ENCODE peak calls at places on chromosome 17, in six cellular contexts. G, N, Q, L, R and Y are unnamed samples.

GRCh38 chr17:83151442-83152220 is 72.2 kb downstream of the METRNL start:
- DNase-seq in G (no peak), N (peak), Q (no peak), L (no peak), R (no peak), Y (peak)

GRCh38 chr17:52181842-52182241 is 23.3 kb upstream of the CA10 start:
- DNase-seq in G (no peak), N (no peak), Q (no peak), L (no peak), R (no peak), Y (no peak)

GRCh38 chr17:82333279-82334171 is at the start of gene SECTM1:
- DNase-seq in G (no peak), N (peak), Q (no peak), L (peak), R (peak), Y (no peak)

GRCh38 chr17:20203761-20204263 is 194.7 kb downstream of the SPECC1 start:
- DNase-seq in G (no peak), N (peak), Q (no peak), L (no peak), R (no peak), Y (no peak)

GRCh38 chr17:37137070-37137610 is 188.4 kb downstream of the AATF start:
- DNase-seq in G (no peak), N (no peak), Q (no peak), L (no peak), R (no peak), Y (no peak)

GRCh38 chr17:68576811-68577551 is 24.2 kb downstream of the FAM20A start:
- DNase-seq in G (no peak), N (no peak), Q (no peak), L (no peak), R (peak), Y (peak)

GRCh38 chr17:509316-509715 is 156.7 kb upstream of the RPH3AL start:
- DNase-seq in G (no peak), N (no peak), Q (no peak), L (no peak), R (no peak), Y (no peak)

GRCh38 chr17:7969434-7969833 is 33.0 kb upstream of the GUCY2D start:
- DNase-seq in G (no peak), N (no peak), Q (no peak), L (no peak), R (no peak), Y (no peak)

GRCh38 chr17:34892864-34893263 is 68.4 kb downstream of the CCT6B start:
- DNase-seq in G (peak), N (no peak), Q (no peak), L (no peak), R (no peak), Y (no peak)

GRCh38 chr17:65228734-65229390 is 91.7 kb downstream of the RGS9 start:
- DNase-seq in G (no peak), N (peak), Q (no peak), L (no peak), R (peak), Y (peak)

GRCh38 chr17:9951803-9952202 is 46.7 kb upstream of the RCVRN start:
- DNase-seq in G (no peak), N (no peak), Q (no peak), L (no peak), R (no peak), Y (no peak)

GRCh38 chr17:80694992-80695912 is 150.6 kb downstream of the RPTOR start:
- DNase-seq in G (no peak), N (peak), Q (no peak), L (no peak), R (no peak), Y (no peak)

GRCh38 chr17:80227666-80228065 is 7.4 kb downstream of the SLC26A11 start:
- DNase-seq in G (no peak), N (no peak), Q (no peak), L (no peak), R (no peak), Y (no peak)

GRCh38 chr17:43456661-43457361 is 27.0 kb upstream of the DHX8 start:
- DNase-seq in G (no peak), N (peak), Q (no peak), L (no peak), R (no peak), Y (no peak)

GRCh38 chr17:39145143-39145542 is 6.3 kb downstream of the PLXDC1 start:
- DNase-seq in G (no peak), N (no peak), Q (no peak), L (no peak), R (no peak), Y (no peak)

GRCh38 chr17:40130352-40131042 is 8.7 kb downstream of the MSL1 start:
- DNase-seq in G (no peak), N (no peak), Q (no peak), L (no peak), R (no peak), Y (no peak)

GRCh38 chr17:28720247-28720996 is 637 bp downstream of the RPL23A start:
- DNase-seq in G (no peak), N (no peak), Q (no peak), L (no peak), R (no peak), Y (no peak)

GRCh38 chr17:33725675-33726271 is 432.7 kb upstream of the ASIC2 start:
- DNase-seq in G (peak), N (peak), Q (no peak), L (no peak), R (no peak), Y (no peak)

GRCh38 chr17:28938552-28938951 is 12.8 kb downstream of the PHF12 start:
- DNase-seq in G (no peak), N (no peak), Q (no peak), L (no peak), R (no peak), Y (no peak)

GRCh38 chr17:80959330-80960036 is 32.2 kb upstream of the CHMP6 start:
- DNase-seq in G (no peak), N (peak), Q (peak), L (no peak), R (peak), Y (peak)

GRCh38 chr17:80501739-80502577 is 25.6 kb upstream of the NPTX1 start:
- DNase-seq in G (no peak), N (peak), Q (no peak), L (no peak), R (peak), Y (no peak)

GRCh38 chr17:31654936-31655335 is 204.1 kb downstream of the COPRS start:
- DNase-seq in G (no peak), N (no peak), Q (no peak), L (no peak), R (peak), Y (no peak)

GRCh38 chr17:82973456-82974135 is 105.8 kb upstream of the METRNL start:
- DNase-seq in G (no peak), N (no peak), Q (no peak), L (peak), R (no peak), Y (no peak)

GRCh38 chr17:1998426-1998784 is 26.7 kb downstream of the RTN4RL1 start:
- DNase-seq in G (no peak), N (no peak), Q (no peak), L (no peak), R (no peak), Y (no peak)

GRCh38 chr17:29060475-29060874 is 17.5 kb downstream of the PIPOX start:
- DNase-seq in G (no peak), N (no peak), Q (no peak), L (no peak), R (no peak), Y (no peak)

GRCh38 chr17:51510940-51511339 is 250.6 kb downstream of the UTP18 start:
- DNase-seq in G (no peak), N (no peak), Q (no peak), L (no peak), R (no peak), Y (no peak)

GRCh38 chr17:44556854-44557606 is at the start of gene FZD2:
- DNase-seq in G (peak), N (peak), Q (peak), L (peak), R (peak), Y (peak)

GRCh38 chr17:43927101-43927935 is 15.0 kb downstream of the PPY start:
- DNase-seq in G (no peak), N (no peak), Q (no peak), L (no peak), R (no peak), Y (no peak)

GRCh38 chr17:14559720-14560119 is 258.8 kb downstream of the HS3ST3B1 start:
- DNase-seq in G (no peak), N (no peak), Q (no peak), L (no peak), R (no peak), Y (no peak)

GRCh38 chr17:682150-682549 is 32.5 kb downstream of the VPS53 start:
- DNase-seq in G (no peak), N (no peak), Q (no peak), L (no peak), R (no peak), Y (no peak)

GRCh38 chr17:42409467-42410351 is 13.3 kb downstream of the CAVIN1 start:
- DNase-seq in G (no peak), N (peak), Q (peak), L (no peak), R (peak), Y (peak)

GRCh38 chr17:68327823-68328557 is 36.7 kb downstream of the ARSG start:
- DNase-seq in G (no peak), N (no peak), Q (no peak), L (no peak), R (no peak), Y (no peak)

GRCh38 chr17:50329716-50330115 is 16.2 kb upstream of the XYLT2 start:
- DNase-seq in G (no peak), N (no peak), Q (no peak), L (no peak), R (no peak), Y (no peak)

GRCh38 chr17:5078106-5079028 is at the start of gene ZFP3:
- DNase-seq in G (peak), N (peak), Q (no peak), L (peak), R (no peak), Y (peak)
- TF ChIP-seq CTCF in G (no peak), N (no peak), Q (no peak), L (peak), R (no peak), Y (peak)

GRCh38 chr17:6574689-6575595 is 18.6 kb upstream of the PITPNM3 start:
- DNase-seq in G (no peak), N (peak), Q (peak), L (peak), R (peak), Y (no peak)
- TF ChIP-seq CTCF in G (no peak), N (no peak), Q (no peak), L (no peak), R (no peak), Y (peak)

GRCh38 chr17:75404223-75404738 is 1.2 kb downstream of the GRB2 start:
- DNase-seq in G (peak), N (peak), Q (no peak), L (peak), R (peak), Y (no peak)

GRCh38 chr17:75406222-75406615 is 741 bp upstream of the GRB2 start:
- DNase-seq in G (no peak), N (peak), Q (no peak), L (no peak), R (no peak), Y (no peak)

GRCh38 chr17:75404739-75405364 is 626 bp downstream of the GRB2 start:
- DNase-seq in G (peak), N (peak), Q (no peak), L (peak), R (peak), Y (no peak)

GRCh38 chr17:75407655-75408352 is 2.3 kb upstream of the GRB2 start:
- DNase-seq in G (no peak), N (no peak), Q (no peak), L (no peak), R (no peak), Y (no peak)

DNA sequence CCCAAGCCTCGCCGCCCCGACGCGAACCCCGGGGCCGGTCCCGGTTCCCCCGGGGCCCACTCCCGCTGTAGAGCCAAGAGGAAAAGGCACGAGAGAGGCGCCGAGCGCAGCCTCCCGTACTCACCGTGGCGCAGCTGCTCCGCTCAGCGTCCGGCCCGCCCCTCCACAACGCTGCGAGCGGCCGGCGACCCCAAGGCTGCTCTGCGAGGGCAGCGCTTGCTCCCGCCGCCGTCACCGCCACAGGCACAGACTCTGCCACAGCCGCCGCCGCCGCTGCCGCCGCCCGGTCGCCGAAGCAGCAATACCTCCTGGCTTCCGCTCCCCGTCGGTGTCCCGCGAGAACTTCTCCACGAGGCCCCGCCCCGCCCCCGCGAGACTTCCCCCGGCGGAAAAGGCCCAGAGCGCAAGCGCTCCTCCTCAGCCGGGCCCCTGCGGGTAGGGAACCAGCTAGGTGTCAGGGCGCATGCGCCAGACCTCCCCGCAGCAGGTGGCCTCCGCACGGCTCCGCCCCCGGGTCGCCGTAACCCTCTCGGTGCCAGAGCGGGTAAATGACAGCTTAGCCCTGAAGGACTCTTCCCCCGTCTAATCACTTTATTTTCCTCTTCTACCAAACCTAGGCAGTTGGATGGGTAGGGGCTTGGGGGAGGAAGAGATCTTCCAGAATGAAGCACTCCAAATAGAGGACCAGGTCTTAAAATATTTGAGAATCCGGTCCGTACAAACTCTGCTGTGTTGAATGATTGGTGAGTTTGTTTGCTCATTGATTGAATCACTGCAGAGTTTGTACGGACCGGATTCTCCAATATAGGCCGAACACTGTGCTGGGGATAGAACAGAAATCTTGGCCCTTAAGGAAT is at the start of gene GRB2:
- DNase-seq in G (peak), N (peak), Q (peak), L (peak), R (peak), Y (peak)
- TF ChIP-seq CTCF in G (no peak), N (no peak), Q (no peak), L (no peak), R (no peak), Y (no peak)

GRCh38 chr17:17205368-17206148 is 575 bp downstream of the PLD6 start:
- DNase-seq in G (no peak), N (peak), Q (no peak), L (peak), R (peak), Y (no peak)
- TF ChIP-seq CTCF in G (no peak), N (no peak), Q (no peak), L (no peak), R (no peak), Y (no peak)

GRCh38 chr17:59357929-59358328 is 26.5 kb downstream of the YPEL2 start:
- DNase-seq in G (no peak), N (peak), Q (no peak), L (no peak), R (peak), Y (no peak)
- TF ChIP-seq CTCF in G (no peak), N (no peak), Q (no peak), L (no peak), R (no peak), Y (no peak)

GRCh38 chr17:17264430-17264829 is 16.6 kb downstream of the COPS3 start:
- DNase-seq in G (no peak), N (no peak), Q (no peak), L (no peak), R (no peak), Y (no peak)

GRCh38 chr17:17275991-17276390 is 5.1 kb downstream of the COPS3 start:
- DNase-seq in G (no peak), N (no peak), Q (no peak), L (no peak), R (no peak), Y (no peak)

GRCh38 chr17:17269926-17270773 is 10.9 kb downstream of the COPS3 start:
- DNase-seq in G (peak), N (no peak), Q (no peak), L (no peak), R (no peak), Y (no peak)
- TF ChIP-seq CTCF in G (peak), N (peak), Q (no peak), L (peak), R (peak), Y (peak)